ENCODE peak calls at places on chromosome 13, in four cellular contexts. D, B, L and Z are unnamed samples. For H3K4me1 and H3K27me3, the result is how much of the 10 kb centered on the place peaks cover.

GRCh38 chr13:31349156-31349555 is 149.4 kb downstream of the B3GLCT start:
- DNase-seq in D (no peak), B (no peak), L (no peak), Z (no peak)

GRCh38 chr13:95924389-95924994 is 128.7 kb downstream of the UGGT2 start:
- DNase-seq in D (peak), B (no peak), L (no peak), Z (no peak)

GRCh38 chr13:114140909-114141255 is 8.5 kb upstream of the RASA3 start:
- DNase-seq in D (no peak), B (no peak), L (no peak), Z (no peak)

GRCh38 chr13:20967340-20967739 is 64.8 kb upstream of the XPO4 start:
- DNase-seq in D (no peak), B (no peak), L (no peak), Z (no peak)

GRCh38 chr13:79593611-79594275 is 112.8 kb downstream of the NDFIP2 start:
- DNase-seq in D (peak), B (no peak), L (no peak), Z (no peak)

GRCh38 chr13:89514534-89515312 is 1832.8 kb upstream of the MIR17HG start:
- DNase-seq in D (peak), B (no peak), L (no peak), Z (no peak)

GRCh38 chr13:53683608-53684007 is 655.0 kb downstream of the OLFM4 start:
- DNase-seq in D (no peak), B (no peak), L (no peak), Z (no peak)

GRCh38 chr13:46297338-46297737 is 85.6 kb downstream of the LRRC63 start:
- DNase-seq in D (no peak), B (no peak), L (no peak), Z (no peak)

GRCh38 chr13:30872685-30873443 is 33.2 kb upstream of the MEDAG start:
- DNase-seq in D (no peak), B (no peak), L (peak), Z (peak)

GRCh38 chr13:60165391-60166099 is 1.8 kb upstream of the DIAPH3 start:
- DNase-seq in D (no peak), B (no peak), L (no peak), Z (no peak)

GRCh38 chr13:98333481-98333880 is 156.4 kb upstream of the RNF113B start:
- DNase-seq in D (no peak), B (no peak), L (no peak), Z (no peak)

GRCh38 chr13:84136582-84136981 is 254.3 kb upstream of the SLITRK1 start:
- DNase-seq in D (no peak), B (no peak), L (no peak), Z (no peak)

GRCh38 chr13:73943137-73943964 is 190.9 kb downstream of the KLF12 start:
- DNase-seq in D (no peak), B (no peak), L (no peak), Z (no peak)

GRCh38 chr13:109271555-109271954 is 514.8 kb downstream of the IRS2 start:
- DNase-seq in D (no peak), B (no peak), L (no peak), Z (no peak)

GRCh38 chr13:110374644-110375370 is 67.7 kb downstream of the COL4A2 start:
- DNase-seq in D (no peak), B (no peak), L (no peak), Z (no peak)

GRCh38 chr13:70849267-70849666 is 741.0 kb upstream of the KLHL1 start:
- DNase-seq in D (peak), B (no peak), L (no peak), Z (no peak)

GRCh38 chr13:49777746-49778614 is 14.5 kb downstream of the KPNA3 start:
- DNase-seq in D (no peak), B (no peak), L (no peak), Z (no peak)

GRCh38 chr13:49938274-49938673 is 2.1 kb upstream of the SPRYD7 start:
- DNase-seq in D (no peak), B (peak), L (no peak), Z (no peak)

GRCh38 chr13:43401364-43401763 is 378.0 kb downstream of the DNAJC15 start:
- DNase-seq in D (no peak), B (no peak), L (no peak), Z (no peak)

GRCh38 chr13:89577301-89577700 is 1770.2 kb upstream of the MIR17HG start:
- DNase-seq in D (peak), B (no peak), L (no peak), Z (no peak)

GRCh38 chr13:59343993-59344780 is 819.5 kb downstream of the DIAPH3 start:
- DNase-seq in D (no peak), B (no peak), L (no peak), Z (no peak)

GRCh38 chr13:30466358-30466714 is 600 bp upstream of the HMGB1 start:
- DNase-seq in D (peak), B (no peak), L (no peak), Z (no peak)

GRCh38 chr13:36912369-36912768 is 7.7 kb downstream of the SMAD9 start:
- DNase-seq in D (no peak), B (no peak), L (no peak), Z (no peak)

GRCh38 chr13:113664751-113665581 is 2.1 kb upstream of the GRK1 start:
- DNase-seq in D (no peak), B (peak), L (peak), Z (no peak)

GRCh38 chr13:77274126-77274525 is 52.8 kb downstream of the MYCBP2 start:
- DNase-seq in D (no peak), B (no peak), L (no peak), Z (no peak)

GRCh38 chr13:23330356-23330755 is 103.1 kb downstream of the SACS start:
- DNase-seq in D (no peak), B (no peak), L (no peak), Z (no peak)

GRCh38 chr13:47337781-47338507 is 441.1 kb upstream of the HTR2A start:
- DNase-seq in D (no peak), B (no peak), L (no peak), Z (no peak)

GRCh38 chr13:87798536-87798935 is 127.4 kb downstream of the SLITRK5 start:
- DNase-seq in D (no peak), B (no peak), L (no peak), Z (no peak)

GRCh38 chr13:104014803-104015645 is 948.8 kb upstream of the SLC10A2 start:
- DNase-seq in D (no peak), B (no peak), L (no peak), Z (no peak)

GRCh38 chr13:88979465-88980180 is 1308.5 kb downstream of the SLITRK5 start:
- DNase-seq in D (peak), B (no peak), L (no peak), Z (no peak)

GRCh38 chr13:109649713-109650112 is 136.7 kb downstream of the IRS2 start:
- DNase-seq in D (peak), B (no peak), L (no peak), Z (no peak)

GRCh38 chr13:71935166-71935840 is 68.3 kb upstream of the DACH1 start:
- DNase-seq in D (no peak), B (no peak), L (no peak), Z (no peak)

GRCh38 chr13:37446503-37446902 is 152.1 kb downstream of the POSTN start:
- DNase-seq in D (peak), B (no peak), L (no peak), Z (no peak)

GRCh38 chr13:78816592-78816991 is 157.6 kb upstream of the OBI1 start:
- DNase-seq in D (no peak), B (no peak), L (no peak), Z (no peak)

GRCh38 chr13:95728957-95729356 is 52.0 kb downstream of the DNAJC3 start:
- DNase-seq in D (no peak), B (no peak), L (no peak), Z (no peak)

GRCh38 chr13:52846567-52847321 is 1.7 kb downstream of the PCDH8 start:
- DNase-seq in D (no peak), B (peak), L (no peak), Z (peak)

GRCh38 chr13:43072394-43072793 is 49.0 kb downstream of the DNAJC15 start:
- DNase-seq in D (no peak), B (no peak), L (peak), Z (peak)

GRCh38 chr13:51125495-51126226 is 14.6 kb upstream of the C13orf42 start:
- DNase-seq in D (peak), B (peak), L (peak), Z (no peak)

GRCh38 chr13:49791214-49791752 is 1.2 kb downstream of the KPNA3 start:
- DNase-seq in D (peak), B (peak), L (no peak), Z (no peak)

GRCh38 chr13:98295371-98295770 is 118.3 kb upstream of the RNF113B start:
- DNase-seq in D (no peak), B (no peak), L (no peak), Z (no peak)

GRCh38 chr13:27617801-27618411 is 2.4 kb downstream of the LNX2 start:
- DNase-seq in D (peak), B (no peak), L (no peak), Z (no peak)
- H3K4me3 ChIP-seq in D (peak), B (no peak), L (no peak), Z (no peak)

GRCh38 chr13:34345601-34345939 is 527.6 kb downstream of the RFC3 start:
- DNase-seq in D (no peak), B (no peak), L (no peak), Z (no peak)
- H3K4me1 ChIP-seq in D (half or more), B (under half), L (under half), Z (under half)

GRCh38 chr13:101231751-101232428 is 184.4 kb downstream of the NALCN start:
- DNase-seq in D (no peak), B (no peak), L (no peak), Z (no peak)
- H3K27me3 ChIP-seq in D (under half), B (under half), L (under half), Z (under half)

GRCh38 chr13:40171566-40171965 is 494.9 kb downstream of the FOXO1 start:
- DNase-seq in D (no peak), B (no peak), L (no peak), Z (no peak)
- H3K4me3 ChIP-seq in D (no peak), B (no peak), L (no peak), Z (no peak)

DNA sequence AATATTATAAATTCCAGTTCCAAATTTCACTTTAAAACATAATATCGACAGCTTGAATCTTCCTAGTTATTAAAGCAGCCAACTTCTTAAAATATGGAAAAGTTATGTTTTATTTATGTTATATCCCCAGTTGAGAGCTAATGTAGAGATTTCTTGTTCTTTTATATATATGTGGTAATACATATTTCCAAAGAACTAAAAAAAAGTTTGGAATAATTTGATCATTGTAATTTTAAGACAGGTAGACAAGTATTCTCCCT is 781 bp upstream of the TBC1D4 start:
- DNase-seq in D (no peak), B (no peak), L (no peak), Z (no peak)
- H3K4me1 ChIP-seq in D (under half), B (under half), L (under half), Z (under half)

DNA sequence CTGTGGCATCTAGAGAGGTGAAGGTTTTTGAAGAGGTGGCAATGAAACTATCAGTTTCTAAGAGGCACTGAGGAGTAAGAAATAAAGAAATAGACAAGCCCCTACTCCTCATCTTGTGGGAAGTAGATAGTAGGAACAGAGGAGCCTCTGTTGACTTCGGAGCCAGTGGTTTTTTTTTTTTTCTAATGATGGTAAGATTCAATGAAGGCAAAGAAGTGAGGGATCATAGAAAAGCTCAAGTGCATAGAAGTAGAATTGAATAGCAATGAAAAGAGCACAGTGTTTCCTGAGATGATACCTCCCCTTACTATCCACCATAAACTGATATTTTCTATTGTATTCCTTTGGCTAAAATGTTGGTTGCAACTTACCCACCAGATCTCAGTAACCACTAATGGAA is 46.3 kb downstream of the FREM2 start:
- DNase-seq in D (no peak), B (no peak), L (no peak), Z (no peak)
- H3K27me3 ChIP-seq in D (under half), B (under half), L (under half), Z (under half)